ENCODE peak calls at places on chromosomes 3 and 15, in four cellular contexts. One of them, this sample, is unnamed. For H3K9me3 and H3K36me3, the result is how much of the 10 kb centered on the place peaks cover.

GRCh38 chr3:150341893-150342292 is 66.2 kb upstream of the TSC22D2 start:
- DNase-seq in heart right ventricle: no peak
- DNase-seq in CD8-positive, alpha-beta memory T cell: no peak
- DNase-seq in breast epithelium: no peak
- DNase-seq in this sample: no peak

GRCh38 chr3:151592287-151592686 is 131.4 kb upstream of the IGSF10 start:
- DNase-seq in breast epithelium: no peak
- DNase-seq in CD8-positive, alpha-beta memory T cell: no peak
- DNase-seq in heart right ventricle: no peak
- DNase-seq in this sample: no peak

GRCh38 chr3:11949351-11949750 is 54.8 kb upstream of the SYN2 start:
- DNase-seq in breast epithelium: no peak
- DNase-seq in CD8-positive, alpha-beta memory T cell: no peak
- DNase-seq in heart right ventricle: no peak
- DNase-seq in this sample: no peak

GRCh38 chr15:58438111-58438510 is 6.3 kb downstream of the LIPC start:
- DNase-seq in CD8-positive, alpha-beta memory T cell: no peak
- DNase-seq in breast epithelium: no peak
- DNase-seq in heart right ventricle: no peak
- DNase-seq in this sample: no peak

GRCh38 chr3:48478631-48479555 is 25.1 kb downstream of the SHISA5 start:
- DNase-seq in CD8-positive, alpha-beta memory T cell: peak
- DNase-seq in heart right ventricle: no peak
- DNase-seq in breast epithelium: no peak
- DNase-seq in this sample: no peak

GRCh38 chr3:142929890-142930289 is 33.6 kb downstream of the PAQR9 start:
- DNase-seq in CD8-positive, alpha-beta memory T cell: no peak
- DNase-seq in heart right ventricle: no peak
- DNase-seq in breast epithelium: no peak
- DNase-seq in this sample: no peak

GRCh38 chr3:101780661-101781060 is 1.6 kb downstream of the NXPE3 start:
- DNase-seq in breast epithelium: no peak
- DNase-seq in CD8-positive, alpha-beta memory T cell: no peak
- DNase-seq in heart right ventricle: no peak
- DNase-seq in this sample: no peak

GRCh38 chr15:74587924-74588323 is 27.7 kb upstream of the CLK3 start:
- DNase-seq in breast epithelium: no peak
- DNase-seq in CD8-positive, alpha-beta memory T cell: no peak
- DNase-seq in heart right ventricle: no peak
- DNase-seq in this sample: no peak

GRCh38 chr15:81002254-81003022 is 1.7 kb downstream of the TLNRD1 start:
- DNase-seq in breast epithelium: no peak
- DNase-seq in CD8-positive, alpha-beta memory T cell: no peak
- DNase-seq in heart right ventricle: peak
- DNase-seq in this sample: peak

GRCh38 chr3:48694610-48695051 is 8.9 kb upstream of the NCKIPSD start:
- DNase-seq in heart right ventricle: peak
- DNase-seq in CD8-positive, alpha-beta memory T cell: no peak
- DNase-seq in breast epithelium: peak
- DNase-seq in this sample: no peak

GRCh38 chr3:106533761-106534160 is 664.9 kb upstream of the CBLB start:
- DNase-seq in CD8-positive, alpha-beta memory T cell: no peak
- DNase-seq in heart right ventricle: no peak
- DNase-seq in breast epithelium: no peak
- DNase-seq in this sample: no peak

GRCh38 chr3:122443090-122443489 is 27.2 kb upstream of the WDR5B start:
- DNase-seq in heart right ventricle: no peak
- DNase-seq in CD8-positive, alpha-beta memory T cell: no peak
- DNase-seq in breast epithelium: no peak
- DNase-seq in this sample: no peak

GRCh38 chr3:171427771-171428320 is 32.4 kb downstream of the TNIK start:
- DNase-seq in CD8-positive, alpha-beta memory T cell: no peak
- DNase-seq in breast epithelium: no peak
- DNase-seq in heart right ventricle: no peak
- DNase-seq in this sample: no peak

GRCh38 chr3:24829011-24829581 is 334.4 kb upstream of the THRB start:
- DNase-seq in CD8-positive, alpha-beta memory T cell: no peak
- DNase-seq in heart right ventricle: peak
- DNase-seq in breast epithelium: no peak
- DNase-seq in this sample: peak

GRCh38 chr3:171453175-171453868 is 6.9 kb downstream of the TNIK start:
- DNase-seq in heart right ventricle: no peak
- DNase-seq in breast epithelium: no peak
- DNase-seq in CD8-positive, alpha-beta memory T cell: no peak
- DNase-seq in this sample: no peak

GRCh38 chr3:42214565-42215283 is 51.3 kb downstream of the CCK start:
- DNase-seq in CD8-positive, alpha-beta memory T cell: no peak
- DNase-seq in breast epithelium: no peak
- DNase-seq in heart right ventricle: no peak
- DNase-seq in this sample: no peak

GRCh38 chr15:66936115-66936863 is 129.1 kb upstream of the SMAD3 start:
- DNase-seq in heart right ventricle: peak
- DNase-seq in breast epithelium: no peak
- DNase-seq in CD8-positive, alpha-beta memory T cell: no peak
- DNase-seq in this sample: no peak

GRCh38 chr3:183911763-183912506 is 27.3 kb upstream of the PARL start:
- DNase-seq in breast epithelium: no peak
- DNase-seq in CD8-positive, alpha-beta memory T cell: no peak
- DNase-seq in heart right ventricle: no peak
- DNase-seq in this sample: no peak

GRCh38 chr3:60304103-60304502 is 947.1 kb downstream of the FHIT start:
- DNase-seq in heart right ventricle: no peak
- DNase-seq in CD8-positive, alpha-beta memory T cell: no peak
- DNase-seq in breast epithelium: no peak
- DNase-seq in this sample: no peak

GRCh38 chr3:128945878-128946175 is 48.0 kb downstream of the CFAP92 start:
- DNase-seq in heart right ventricle: no peak
- DNase-seq in CD8-positive, alpha-beta memory T cell: no peak
- DNase-seq in breast epithelium: no peak
- DNase-seq in this sample: no peak

GRCh38 chr3:170766253-170766652 is 103.7 kb downstream of the RPL22L1 start:
- DNase-seq in CD8-positive, alpha-beta memory T cell: no peak
- DNase-seq in breast epithelium: no peak
- DNase-seq in heart right ventricle: no peak
- DNase-seq in this sample: no peak

GRCh38 chr3:17407576-17407975 is 334.9 kb downstream of the TBC1D5 start:
- DNase-seq in heart right ventricle: no peak
- DNase-seq in breast epithelium: no peak
- DNase-seq in CD8-positive, alpha-beta memory T cell: no peak
- DNase-seq in this sample: no peak

GRCh38 chr15:51403072-51403878 is 61.8 kb downstream of the GLDN start:
- DNase-seq in breast epithelium: no peak
- DNase-seq in heart right ventricle: no peak
- DNase-seq in CD8-positive, alpha-beta memory T cell: no peak
- DNase-seq in this sample: no peak

GRCh38 chr15:74265046-74265639 is 29.0 kb downstream of the CCDC33 start:
- DNase-seq in breast epithelium: no peak
- DNase-seq in heart right ventricle: peak
- DNase-seq in CD8-positive, alpha-beta memory T cell: no peak
- DNase-seq in this sample: no peak

GRCh38 chr15:45183001-45183400 is 4.8 kb downstream of the SHF start:
- DNase-seq in heart right ventricle: no peak
- DNase-seq in breast epithelium: no peak
- DNase-seq in CD8-positive, alpha-beta memory T cell: no peak
- DNase-seq in this sample: no peak

GRCh38 chr3:23806322-23807160 is 786 bp downstream of the UBE2E1 start:
- DNase-seq in breast epithelium: no peak
- DNase-seq in heart right ventricle: peak
- DNase-seq in CD8-positive, alpha-beta memory T cell: peak
- DNase-seq in this sample: peak

GRCh38 chr15:62432702-62433398 is 267.8 kb upstream of the C2CD4B start:
- DNase-seq in heart right ventricle: no peak
- DNase-seq in CD8-positive, alpha-beta memory T cell: no peak
- DNase-seq in breast epithelium: no peak
- DNase-seq in this sample: no peak

GRCh38 chr3:29731050-29731449 is 450.2 kb downstream of the RBMS3 start:
- DNase-seq in CD8-positive, alpha-beta memory T cell: no peak
- DNase-seq in breast epithelium: no peak
- DNase-seq in heart right ventricle: no peak
- DNase-seq in this sample: no peak

GRCh38 chr15:47674576-47675232 is 42.6 kb upstream of the SEMA6D start:
- DNase-seq in heart right ventricle: no peak
- DNase-seq in breast epithelium: no peak
- DNase-seq in CD8-positive, alpha-beta memory T cell: no peak
- DNase-seq in this sample: no peak

GRCh38 chr15:77733579-77734300 is 101.0 kb upstream of the LINGO1 start:
- DNase-seq in breast epithelium: no peak
- DNase-seq in heart right ventricle: no peak
- DNase-seq in CD8-positive, alpha-beta memory T cell: no peak
- DNase-seq in this sample: no peak

GRCh38 chr3:66442254-66443249 is 58.3 kb downstream of the LRIG1 start:
- DNase-seq in breast epithelium: no peak
- DNase-seq in heart right ventricle: peak
- DNase-seq in CD8-positive, alpha-beta memory T cell: no peak
- DNase-seq in this sample: no peak

GRCh38 chr3:138007898-138008297 is 2.1 kb upstream of the CLDN18 start:
- DNase-seq in heart right ventricle: no peak
- DNase-seq in CD8-positive, alpha-beta memory T cell: no peak
- DNase-seq in breast epithelium: no peak
- DNase-seq in this sample: no peak

GRCh38 chr3:8201886-8202285 is 299.7 kb upstream of the LMCD1 start:
- DNase-seq in CD8-positive, alpha-beta memory T cell: no peak
- DNase-seq in breast epithelium: no peak
- DNase-seq in heart right ventricle: no peak
- DNase-seq in this sample: no peak

GRCh38 chr15:74332011-74332410 is 35.4 kb downstream of the CYP11A1 start:
- DNase-seq in CD8-positive, alpha-beta memory T cell: no peak
- DNase-seq in heart right ventricle: no peak
- DNase-seq in breast epithelium: no peak
- DNase-seq in this sample: no peak

GRCh38 chr3:142489572-142490323 is 41.9 kb upstream of the XRN1 start:
- DNase-seq in breast epithelium: no peak
- DNase-seq in heart right ventricle: no peak
- DNase-seq in CD8-positive, alpha-beta memory T cell: no peak
- DNase-seq in this sample: no peak

GRCh38 chr3:195226445-195226844 is 44.5 kb downstream of the XXYLT1 start:
- DNase-seq in heart right ventricle: no peak
- DNase-seq in breast epithelium: peak
- DNase-seq in CD8-positive, alpha-beta memory T cell: no peak
- DNase-seq in this sample: no peak

GRCh38 chr3:28348637-28349396 is at the start of the genes AZI2 and ZCWPW2:
- DNase-seq in CD8-positive, alpha-beta memory T cell: peak
- DNase-seq in heart right ventricle: peak
- DNase-seq in breast epithelium: peak
- DNase-seq in this sample: peak
- H3K9me3 ChIP-seq in CD8-positive, alpha-beta memory T cell: under half
- H3K9me3 ChIP-seq in heart right ventricle: under half
- H3K9me3 ChIP-seq in breast epithelium: under half
- H3K9me3 ChIP-seq in this sample: under half

GRCh38 chr15:69515508-69516290 is 63.1 kb downstream of the RPLP1 start:
- DNase-seq in CD8-positive, alpha-beta memory T cell: no peak
- DNase-seq in heart right ventricle: no peak
- DNase-seq in breast epithelium: no peak
- DNase-seq in this sample: no peak
- H3K36me3 ChIP-seq in CD8-positive, alpha-beta memory T cell: under half
- H3K36me3 ChIP-seq in heart right ventricle: under half
- H3K36me3 ChIP-seq in breast epithelium: under half
- H3K36me3 ChIP-seq in this sample: under half

GRCh38 chr3:51393096-51393495 is 2.0 kb downstream of the RBM15B start:
- DNase-seq in heart right ventricle: no peak
- DNase-seq in CD8-positive, alpha-beta memory T cell: no peak
- DNase-seq in breast epithelium: no peak
- DNase-seq in this sample: no peak

GRCh38 chr3:51394541-51394940 is 3.5 kb downstream of the RBM15B start:
- DNase-seq in CD8-positive, alpha-beta memory T cell: no peak
- DNase-seq in breast epithelium: no peak
- DNase-seq in heart right ventricle: no peak
- DNase-seq in this sample: peak

GRCh38 chr3:51392301-51393095 is 1.4 kb downstream of the RBM15B start:
- DNase-seq in CD8-positive, alpha-beta memory T cell: no peak
- DNase-seq in heart right ventricle: no peak
- DNase-seq in breast epithelium: no peak
- DNase-seq in this sample: peak

GRCh38 chr3:51391566-51392300 is 648 bp downstream of the RBM15B start:
- DNase-seq in CD8-positive, alpha-beta memory T cell: peak
- DNase-seq in breast epithelium: no peak
- DNase-seq in heart right ventricle: peak
- DNase-seq in this sample: peak

DNA sequence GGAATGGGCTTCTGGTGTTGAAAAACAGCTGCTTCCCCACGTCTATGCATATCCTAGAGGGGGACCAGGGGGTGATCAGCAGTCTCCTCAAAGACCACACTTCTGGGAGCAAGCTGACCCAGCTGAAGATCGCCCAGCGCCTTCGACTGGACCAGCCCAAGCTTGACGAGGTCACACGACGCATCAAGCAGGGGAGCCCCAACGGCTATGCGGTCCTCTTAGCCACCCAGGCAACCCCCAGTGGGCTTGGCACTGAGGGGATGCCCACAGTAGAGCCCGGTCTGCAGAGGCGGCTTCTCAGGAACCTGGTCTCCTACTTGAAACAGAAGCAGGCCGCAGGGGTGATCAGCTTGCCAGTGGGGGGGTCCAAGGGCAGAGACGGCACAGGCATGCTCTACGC is 2.5 kb downstream of the RBM15B start:
- DNase-seq in heart right ventricle: no peak
- DNase-seq in CD8-positive, alpha-beta memory T cell: no peak
- DNase-seq in breast epithelium: no peak
- DNase-seq in this sample: peak
- H3K9me3 ChIP-seq in heart right ventricle: under half
- H3K9me3 ChIP-seq in CD8-positive, alpha-beta memory T cell: under half
- H3K9me3 ChIP-seq in breast epithelium: under half
- H3K9me3 ChIP-seq in this sample: under half

GRCh38 chr3:135328036-135328435 is 533.0 kb downstream of the EPHB1 start:
- DNase-seq in heart right ventricle: no peak
- DNase-seq in breast epithelium: no peak
- DNase-seq in CD8-positive, alpha-beta memory T cell: no peak
- DNase-seq in this sample: no peak
- H3K36me3 ChIP-seq in heart right ventricle: under half
- H3K36me3 ChIP-seq in breast epithelium: under half
- H3K36me3 ChIP-seq in CD8-positive, alpha-beta memory T cell: under half
- H3K36me3 ChIP-seq in this sample: under half

DNA sequence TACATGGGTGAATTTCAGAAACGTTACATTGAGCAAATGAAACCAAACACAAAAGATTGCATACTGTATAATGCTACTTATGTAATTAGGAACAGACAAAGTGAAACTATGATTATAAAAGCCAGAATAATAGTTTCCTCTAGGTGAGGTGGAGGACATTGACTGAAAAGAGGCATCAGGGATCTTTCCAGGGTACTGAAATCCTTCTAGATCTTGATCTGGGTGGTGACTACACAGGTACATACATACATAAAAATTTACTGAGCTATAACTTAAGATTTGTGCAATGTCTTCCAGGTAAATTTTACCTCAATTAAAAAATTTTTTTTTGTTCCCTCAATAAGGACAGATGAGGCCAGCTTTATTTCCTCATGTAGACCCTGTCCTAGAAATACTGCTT is 665.6 kb upstream of the UBE2E2 start:
- DNase-seq in CD8-positive, alpha-beta memory T cell: no peak
- DNase-seq in heart right ventricle: no peak
- DNase-seq in breast epithelium: no peak
- DNase-seq in this sample: no peak
- H3K9me3 ChIP-seq in CD8-positive, alpha-beta memory T cell: under half
- H3K9me3 ChIP-seq in heart right ventricle: under half
- H3K9me3 ChIP-seq in breast epithelium: under half
- H3K9me3 ChIP-seq in this sample: under half

This sample was measured in pancreas.